ENCODE peak calls at places on chromosomes 13 and 19, in ten cellular contexts. P, V, R, N, D, Z, J, O, T and U are unnamed samples.

GRCh38 chr13:40220299-40220935 is 446.0 kb downstream of the FOXO1 start:
- DNase-seq in P (peak), V (no peak), R (no peak), N (peak), D (no peak), Z (no peak), J (no peak), O (peak), T (no peak), U (no peak)

GRCh38 chr13:50844181-50844875 is 836 bp upstream of the DLEU7 start:
- DNase-seq in P (no peak), V (no peak), R (no peak), N (no peak), D (no peak), Z (no peak), J (no peak), O (no peak), T (no peak), U (no peak)

GRCh38 chr19:4488496-4488895 is 16.4 kb downstream of the HDGFL2 start:
- DNase-seq in P (no peak), V (no peak), R (no peak), N (no peak), D (no peak), Z (no peak), J (no peak), O (no peak), T (no peak), U (no peak)

GRCh38 chr13:79880820-79881219 is 399.9 kb downstream of the NDFIP2 start:
- DNase-seq in P (no peak), V (no peak), R (no peak), N (no peak), D (no peak), Z (peak), J (no peak), O (no peak), T (no peak), U (peak)

GRCh38 chr13:19961484-19961883 is 3.0 kb downstream of the ZMYM2 start:
- DNase-seq in P (no peak), V (no peak), R (no peak), N (no peak), D (no peak), Z (no peak), J (no peak), O (no peak), T (no peak), U (no peak)

GRCh38 chr13:51397262-51397933 is 55.4 kb downstream of the INTS6 start:
- DNase-seq in P (peak), V (peak), R (no peak), N (peak), D (no peak), Z (peak), J (no peak), O (peak), T (peak), U (no peak)

GRCh38 chr19:42111811-42112210 is 20.4 kb downstream of the POU2F2 start:
- DNase-seq in P (no peak), V (no peak), R (no peak), N (peak), D (no peak), Z (peak), J (no peak), O (peak), T (no peak), U (no peak)

GRCh38 chr19:33444238-33444992 is 70.9 kb downstream of the CEBPG start:
- DNase-seq in P (no peak), V (no peak), R (no peak), N (no peak), D (no peak), Z (no peak), J (no peak), O (no peak), T (no peak), U (peak)

GRCh38 chr19:48445256-48445605 is 552 bp upstream of the GRWD1 start:
- DNase-seq in P (peak), V (no peak), R (no peak), N (peak), D (peak), Z (peak), J (peak), O (peak), T (peak), U (no peak)

GRCh38 chr19:54142166-54142780 is 4.7 kb downstream of the CNOT3 start:
- DNase-seq in P (no peak), V (no peak), R (no peak), N (no peak), D (no peak), Z (no peak), J (no peak), O (no peak), T (no peak), U (no peak)

GRCh38 chr13:26508885-26509284 is 48.6 kb upstream of the WASF3 start:
- DNase-seq in P (peak), V (peak), R (no peak), N (peak), D (no peak), Z (peak), J (no peak), O (peak), T (no peak), U (no peak)

GRCh38 chr19:29702161-29702957 is 12.7 kb downstream of the C19orf12 start:
- DNase-seq in P (no peak), V (no peak), R (no peak), N (no peak), D (no peak), Z (no peak), J (no peak), O (no peak), T (no peak), U (no peak)

GRCh38 chr13:98496239-98496668 is 80.7 kb downstream of the STK24 start:
- DNase-seq in P (no peak), V (peak), R (peak), N (no peak), D (no peak), Z (no peak), J (no peak), O (peak), T (no peak), U (no peak)

GRCh38 chr13:48585456-48585840 is 52.6 kb upstream of the RCBTB2 start:
- DNase-seq in P (peak), V (no peak), R (no peak), N (peak), D (peak), Z (no peak), J (no peak), O (peak), T (peak), U (no peak)

GRCh38 chr13:98445340-98446233 is 131.3 kb downstream of the STK24 start:
- DNase-seq in P (peak), V (peak), R (peak), N (peak), D (peak), Z (peak), J (peak), O (peak), T (peak), U (peak)

GRCh38 chr13:74450976-74451375 is 316.8 kb upstream of the KLF12 start:
- DNase-seq in P (no peak), V (no peak), R (no peak), N (peak), D (no peak), Z (peak), J (no peak), O (peak), T (peak), U (no peak)

GRCh38 chr13:57631607-57632275 is at the start of gene PCDH17:
- DNase-seq in P (peak), V (peak), R (no peak), N (peak), D (no peak), Z (no peak), J (peak), O (peak), T (no peak), U (peak)

GRCh38 chr19:41604831-41605230 is 22.0 kb downstream of the CEACAM4 start:
- DNase-seq in P (no peak), V (peak), R (no peak), N (no peak), D (no peak), Z (no peak), J (no peak), O (no peak), T (no peak), U (no peak)

GRCh38 chr19:35736913-35737886 is 5.1 kb downstream of the IGFLR1 start:
- DNase-seq in P (no peak), V (no peak), R (no peak), N (no peak), D (peak), Z (peak), J (no peak), O (no peak), T (no peak), U (no peak)

GRCh38 chr13:80361883-80362327 is 21.0 kb upstream of the SPRY2 start:
- DNase-seq in P (peak), V (no peak), R (no peak), N (no peak), D (no peak), Z (peak), J (no peak), O (no peak), T (no peak), U (no peak)

GRCh38 chr13:30892966-30893365 is 13.1 kb upstream of the MEDAG start:
- DNase-seq in P (peak), V (peak), R (no peak), N (no peak), D (peak), Z (peak), J (peak), O (peak), T (no peak), U (no peak)

GRCh38 chr19:28305513-28305912 is 907.4 kb downstream of the UQCRFS1 start:
- DNase-seq in P (no peak), V (no peak), R (no peak), N (no peak), D (no peak), Z (no peak), J (no peak), O (no peak), T (no peak), U (no peak)

GRCh38 chr13:54198911-54199310 is 1170.3 kb downstream of the OLFM4 start:
- DNase-seq in P (no peak), V (no peak), R (no peak), N (no peak), D (no peak), Z (no peak), J (no peak), O (no peak), T (no peak), U (no peak)

GRCh38 chr19:2627319-2627829 is 75.1 kb downstream of the GNG7 start:
- DNase-seq in P (peak), V (peak), R (peak), N (peak), D (peak), Z (peak), J (no peak), O (peak), T (peak), U (peak)

GRCh38 chr13:81917829-81918228 is 1576.9 kb upstream of the SPRY2 start:
- DNase-seq in P (no peak), V (no peak), R (no peak), N (no peak), D (no peak), Z (peak), J (no peak), O (no peak), T (no peak), U (no peak)

GRCh38 chr13:82165396-82166174 is 1716.7 kb downstream of the SLITRK1 start:
- DNase-seq in P (no peak), V (no peak), R (no peak), N (no peak), D (no peak), Z (no peak), J (no peak), O (no peak), T (no peak), U (peak)

GRCh38 chr13:113744197-113745000 is 14.6 kb upstream of the TMEM255B start:
- DNase-seq in P (no peak), V (no peak), R (no peak), N (no peak), D (no peak), Z (no peak), J (no peak), O (no peak), T (no peak), U (no peak)

GRCh38 chr13:104553156-104553555 is 1486.9 kb upstream of the SLC10A2 start:
- DNase-seq in P (peak), V (no peak), R (no peak), N (peak), D (no peak), Z (no peak), J (no peak), O (no peak), T (peak), U (no peak)

GRCh38 chr13:39810091-39810877 is 154.8 kb downstream of the COG6 start:
- DNase-seq in P (no peak), V (no peak), R (no peak), N (no peak), D (no peak), Z (peak), J (no peak), O (no peak), T (no peak), U (no peak)

GRCh38 chr19:13796301-13797057 is 1.2 kb downstream of the ZSWIM4 start:
- DNase-seq in P (peak), V (peak), R (peak), N (peak), D (peak), Z (peak), J (no peak), O (peak), T (peak), U (peak)

GRCh38 chr13:51995677-51996551 is 15.3 kb downstream of the ATP7B start:
- DNase-seq in P (no peak), V (no peak), R (no peak), N (peak), D (no peak), Z (peak), J (no peak), O (peak), T (no peak), U (no peak)

GRCh38 chr13:23348270-23349126 is 85.0 kb downstream of the SACS start:
- DNase-seq in P (no peak), V (no peak), R (peak), N (no peak), D (no peak), Z (no peak), J (no peak), O (peak), T (no peak), U (no peak)

GRCh38 chr19:42038675-42039074 is 31.3 kb downstream of the GRIK5 start:
- DNase-seq in P (no peak), V (no peak), R (no peak), N (no peak), D (no peak), Z (no peak), J (no peak), O (peak), T (no peak), U (no peak)

GRCh38 chr13:36432106-36432544 is at the start of gene CCNA1:
- DNase-seq in P (no peak), V (no peak), R (no peak), N (no peak), D (no peak), Z (peak), J (peak), O (no peak), T (no peak), U (no peak)

GRCh38 chr13:103066991-103067390 is 774 bp upstream of the SLC10A2 start:
- DNase-seq in P (no peak), V (no peak), R (no peak), N (no peak), D (no peak), Z (no peak), J (no peak), O (no peak), T (no peak), U (no peak)

GRCh38 chr13:98133949-98134348 is 8.9 kb upstream of the FARP1 start:
- DNase-seq in P (no peak), V (no peak), R (no peak), N (no peak), D (no peak), Z (no peak), J (no peak), O (no peak), T (no peak), U (no peak)

GRCh38 chr13:103140001-103140671 is 73.9 kb upstream of the SLC10A2 start:
- DNase-seq in P (peak), V (no peak), R (no peak), N (peak), D (peak), Z (peak), J (peak), O (no peak), T (no peak), U (no peak)

GRCh38 chr19:48698046-48698445 is 2.3 kb downstream of the FUT2 start:
- DNase-seq in P (peak), V (no peak), R (peak), N (peak), D (peak), Z (peak), J (no peak), O (peak), T (peak), U (no peak)

GRCh38 chr13:63455938-63456337 is 2040.3 kb upstream of the PCDH20 start:
- DNase-seq in P (no peak), V (no peak), R (no peak), N (no peak), D (no peak), Z (no peak), J (no peak), O (no peak), T (no peak), U (no peak)

GRCh38 chr13:59609421-59609820 is 554.3 kb downstream of the DIAPH3 start:
- DNase-seq in P (no peak), V (no peak), R (no peak), N (no peak), D (no peak), Z (no peak), J (no peak), O (no peak), T (no peak), U (no peak)
- TF ChIP-seq CTCF in P (no peak), V (no peak), R (no peak), N (no peak), D (no peak), Z (no peak), J (no peak), O (no peak), T (no peak), U (no peak)

GRCh38 chr13:101202590-101202989 is 213.7 kb downstream of the NALCN start:
- DNase-seq in P (no peak), V (no peak), R (no peak), N (no peak), D (no peak), Z (no peak), J (peak), O (no peak), T (no peak), U (no peak)
- TF ChIP-seq CTCF in P (peak), V (no peak), R (no peak), N (no peak), D (no peak), Z (no peak), J (no peak), O (no peak), T (no peak), U (no peak)

DNA sequence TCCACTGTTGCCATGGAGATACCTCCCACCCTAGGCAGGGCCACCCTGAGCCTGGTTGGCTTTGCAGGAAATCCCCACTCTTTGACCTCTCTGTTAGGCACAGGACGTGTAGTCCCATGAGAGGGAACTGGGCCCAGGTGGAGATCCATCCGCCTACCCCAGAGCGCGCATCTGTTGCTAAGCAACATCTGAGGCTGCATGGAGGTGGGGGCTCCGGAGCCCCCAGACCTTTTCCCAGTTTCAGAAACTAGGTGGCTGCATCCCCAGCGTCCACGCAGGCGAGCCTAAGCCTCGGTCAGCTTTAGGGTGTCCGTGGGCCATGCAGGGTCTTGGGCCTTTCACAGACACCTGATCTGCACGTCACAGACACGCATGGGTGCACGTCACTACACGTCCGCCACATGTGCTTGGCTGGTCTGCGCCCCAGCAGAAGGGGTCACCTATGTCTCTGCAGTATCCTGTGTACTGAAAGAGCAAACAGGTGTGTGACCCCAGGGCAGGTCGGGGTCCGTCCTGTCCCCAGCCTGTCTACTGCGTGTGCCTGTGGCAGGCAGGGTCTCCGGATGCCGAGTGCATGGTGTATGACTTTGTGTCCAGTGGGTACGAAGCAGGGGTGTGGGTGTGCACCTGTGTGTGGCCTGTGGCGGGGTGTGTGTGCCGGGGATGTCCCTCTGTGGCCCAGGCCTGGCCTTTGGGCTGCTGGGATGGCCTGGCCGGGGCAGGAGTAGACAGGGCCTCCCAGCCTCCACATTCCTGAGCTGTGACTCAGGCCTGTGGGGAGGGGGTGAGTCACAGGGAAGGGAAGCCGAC is 4.1 kb upstream of the CIRBP start:
- DNase-seq in P (peak), V (peak), R (peak), N (peak), D (peak), Z (peak), J (peak), O (peak), T (peak), U (no peak)
- TF ChIP-seq CTCF in P (no peak), V (no peak), R (no peak), N (no peak), D (no peak), Z (no peak), J (no peak), O (no peak), T (no peak), U (no peak)

GRCh38 chr19:51904331-51905165 is at the start of gene ZNF649:
- DNase-seq in P (peak), V (peak), R (peak), N (peak), D (peak), Z (peak), J (peak), O (peak), T (peak), U (peak)
- TF ChIP-seq CTCF in P (peak), V (no peak), R (no peak), N (no peak), D (no peak), Z (no peak), J (no peak), O (no peak), T (no peak), U (no peak)

DNA sequence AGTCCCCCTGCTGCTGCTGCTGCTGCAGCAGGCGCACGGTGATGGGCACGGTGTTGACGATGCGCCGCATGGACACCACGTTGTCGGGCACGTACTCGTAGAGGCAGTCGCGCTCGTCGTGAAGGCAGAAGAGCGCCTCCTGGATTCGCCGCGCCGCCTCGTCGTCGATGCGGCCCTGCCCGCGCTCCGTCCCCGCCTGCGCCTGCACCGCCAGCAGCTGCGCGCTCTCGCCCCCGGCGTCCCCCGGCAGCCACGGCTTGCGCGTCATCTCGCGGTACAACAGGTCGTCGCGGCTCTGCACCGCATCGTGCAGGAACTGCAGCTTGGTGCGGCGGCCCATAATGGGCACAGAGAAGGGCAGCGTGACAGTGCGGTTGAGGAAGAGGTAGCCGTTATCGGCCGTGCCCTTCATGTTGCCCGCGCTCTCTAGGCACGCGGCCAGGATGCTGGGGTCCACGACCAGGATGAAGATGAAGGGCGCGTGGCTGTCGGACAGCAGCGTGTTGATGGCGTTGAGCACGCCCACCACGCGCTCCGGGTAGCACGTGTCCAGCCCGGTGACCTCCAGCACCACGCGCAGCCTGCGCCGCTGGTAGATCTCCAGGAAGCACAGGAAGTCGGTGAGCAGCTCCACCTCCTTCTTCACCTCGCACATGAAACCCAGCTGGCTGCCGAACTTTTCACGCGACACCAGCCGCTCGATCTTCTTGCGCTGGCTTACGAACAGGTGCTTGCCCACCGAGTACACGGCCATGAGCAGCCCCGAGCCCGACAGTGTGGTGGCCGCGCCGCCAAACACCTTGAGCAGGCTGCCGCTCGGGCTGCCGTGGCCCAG is 8.1 kb downstream of the NKPD1 start:
- DNase-seq in P (no peak), V (no peak), R (peak), N (peak), D (no peak), Z (peak), J (no peak), O (peak), T (no peak), U (no peak)
- TF ChIP-seq CTCF in P (no peak), V (no peak), R (no peak), N (peak), D (no peak), Z (no peak), J (no peak), O (no peak), T (no peak), U (no peak)